ENCODE peak calls at places on chromosomes 12 and 14, in five cellular contexts. One of them, this sample, is unnamed.

GRCh38 chr12:120971299-120972180 is 6.8 kb upstream of the HNF1A start:
- DNase-seq in glutamatergic neuron: no peak
- DNase-seq in kidney: no peak
- DNase-seq in neural progenitor cell: peak
- DNase-seq in heart right ventricle: no peak
- DNase-seq in this sample: peak

GRCh38 chr12:113239288-113239771 is 18.1 kb downstream of the TPCN1 start:
- DNase-seq in glutamatergic neuron: no peak
- DNase-seq in kidney: peak
- DNase-seq in heart right ventricle: no peak
- DNase-seq in neural progenitor cell: no peak
- DNase-seq in this sample: no peak

GRCh38 chr12:128510527-128510926 is 243.6 kb downstream of the TMEM132C start:
- DNase-seq in glutamatergic neuron: no peak
- DNase-seq in neural progenitor cell: no peak
- DNase-seq in heart right ventricle: no peak
- DNase-seq in kidney: no peak
- DNase-seq in this sample: no peak

GRCh38 chr14:62308316-62308715 is 546.1 kb downstream of the SNAPC1 start:
- DNase-seq in glutamatergic neuron: no peak
- DNase-seq in neural progenitor cell: no peak
- DNase-seq in heart right ventricle: no peak
- DNase-seq in kidney: no peak
- DNase-seq in this sample: no peak

GRCh38 chr14:100383727-100384158 is 60.6 kb downstream of the SLC25A47 start:
- DNase-seq in neural progenitor cell: peak
- DNase-seq in kidney: no peak
- DNase-seq in glutamatergic neuron: peak
- DNase-seq in heart right ventricle: peak
- DNase-seq in this sample: no peak

GRCh38 chr14:33972522-33973162 is 21.8 kb upstream of the EGLN3 start:
- DNase-seq in kidney: no peak
- DNase-seq in glutamatergic neuron: no peak
- DNase-seq in neural progenitor cell: peak
- DNase-seq in heart right ventricle: no peak
- DNase-seq in this sample: no peak

GRCh38 chr14:84323963-84324362 is 1206.0 kb upstream of the FLRT2 start:
- DNase-seq in neural progenitor cell: no peak
- DNase-seq in glutamatergic neuron: no peak
- DNase-seq in heart right ventricle: no peak
- DNase-seq in kidney: no peak
- DNase-seq in this sample: no peak

GRCh38 chr14:68814376-68815287 is 21.8 kb upstream of the ZFP36L1 start:
- DNase-seq in neural progenitor cell: peak
- DNase-seq in glutamatergic neuron: no peak
- DNase-seq in heart right ventricle: no peak
- DNase-seq in kidney: peak
- DNase-seq in this sample: no peak

GRCh38 chr12:93441111-93441616 is 583 bp downstream of the UBE2N start:
- DNase-seq in neural progenitor cell: peak
- DNase-seq in glutamatergic neuron: peak
- DNase-seq in kidney: peak
- DNase-seq in heart right ventricle: peak
- DNase-seq in this sample: no peak

GRCh38 chr12:113758165-113758924 is 207.8 kb downstream of the RBM19 start:
- DNase-seq in neural progenitor cell: no peak
- DNase-seq in heart right ventricle: no peak
- DNase-seq in glutamatergic neuron: no peak
- DNase-seq in kidney: no peak
- DNase-seq in this sample: no peak

GRCh38 chr14:91415794-91416743 is 1.6 kb downstream of the CCDC88C start:
- DNase-seq in neural progenitor cell: no peak
- DNase-seq in heart right ventricle: no peak
- DNase-seq in glutamatergic neuron: no peak
- DNase-seq in kidney: no peak
- DNase-seq in this sample: no peak

GRCh38 chr14:70188608-70189540 is at the start of gene SLC8A3:
- DNase-seq in neural progenitor cell: peak
- DNase-seq in kidney: peak
- DNase-seq in glutamatergic neuron: peak
- DNase-seq in heart right ventricle: no peak
- DNase-seq in this sample: no peak

GRCh38 chr12:22250762-22251161 is 83.7 kb downstream of the ST8SIA1 start:
- DNase-seq in kidney: no peak
- DNase-seq in glutamatergic neuron: no peak
- DNase-seq in heart right ventricle: no peak
- DNase-seq in neural progenitor cell: no peak
- DNase-seq in this sample: no peak

GRCh38 chr12:2877959-2878732 is 1.1 kb downstream of the RHNO1 start:
- DNase-seq in glutamatergic neuron: no peak
- DNase-seq in heart right ventricle: no peak
- DNase-seq in kidney: no peak
- DNase-seq in neural progenitor cell: peak
- DNase-seq in this sample: no peak

GRCh38 chr14:68784995-68785816 is 7.7 kb downstream of the ZFP36L1 start:
- DNase-seq in glutamatergic neuron: no peak
- DNase-seq in neural progenitor cell: no peak
- DNase-seq in kidney: no peak
- DNase-seq in heart right ventricle: no peak
- DNase-seq in this sample: no peak

GRCh38 chr12:2323538-2324261 is 270.9 kb downstream of the CACNA1C start:
- DNase-seq in neural progenitor cell: no peak
- DNase-seq in kidney: no peak
- DNase-seq in glutamatergic neuron: no peak
- DNase-seq in heart right ventricle: no peak
- DNase-seq in this sample: no peak

GRCh38 chr14:39768579-39768978 is 336.3 kb upstream of the FBXO33 start:
- DNase-seq in kidney: no peak
- DNase-seq in neural progenitor cell: no peak
- DNase-seq in glutamatergic neuron: no peak
- DNase-seq in heart right ventricle: no peak
- DNase-seq in this sample: no peak

GRCh38 chr14:49189381-49189780 is 396.8 kb downstream of the RPS29 start:
- DNase-seq in neural progenitor cell: no peak
- DNase-seq in kidney: no peak
- DNase-seq in glutamatergic neuron: no peak
- DNase-seq in heart right ventricle: no peak
- DNase-seq in this sample: no peak

GRCh38 chr12:50242751-50243191 is 40.5 kb downstream of the LIMA1 start:
- DNase-seq in kidney: no peak
- DNase-seq in neural progenitor cell: no peak
- DNase-seq in glutamatergic neuron: no peak
- DNase-seq in heart right ventricle: no peak
- DNase-seq in this sample: peak

GRCh38 chr12:67531051-67531450 is 117.5 kb upstream of the DYRK2 start:
- DNase-seq in kidney: no peak
- DNase-seq in glutamatergic neuron: no peak
- DNase-seq in heart right ventricle: no peak
- DNase-seq in neural progenitor cell: no peak
- DNase-seq in this sample: no peak

GRCh38 chr12:104569348-104570173 is 112.8 kb downstream of the CHST11 start:
- DNase-seq in kidney: no peak
- DNase-seq in heart right ventricle: no peak
- DNase-seq in neural progenitor cell: no peak
- DNase-seq in glutamatergic neuron: no peak
- DNase-seq in this sample: no peak

GRCh38 chr12:108306014-108306501 is 33.1 kb downstream of the CMKLR1 start:
- DNase-seq in neural progenitor cell: peak
- DNase-seq in kidney: peak
- DNase-seq in heart right ventricle: no peak
- DNase-seq in glutamatergic neuron: no peak
- DNase-seq in this sample: no peak

GRCh38 chr14:52442602-52443001 is 109.7 kb downstream of the TXNDC16 start:
- DNase-seq in glutamatergic neuron: no peak
- DNase-seq in heart right ventricle: no peak
- DNase-seq in kidney: no peak
- DNase-seq in neural progenitor cell: no peak
- DNase-seq in this sample: no peak

GRCh38 chr12:25859976-25860375 is 98.5 kb upstream of the RASSF8 start:
- DNase-seq in heart right ventricle: no peak
- DNase-seq in glutamatergic neuron: no peak
- DNase-seq in neural progenitor cell: no peak
- DNase-seq in kidney: no peak
- DNase-seq in this sample: no peak

GRCh38 chr14:51092965-51093364 is 1.9 kb downstream of the TRIM9 start:
- DNase-seq in kidney: no peak
- DNase-seq in heart right ventricle: no peak
- DNase-seq in glutamatergic neuron: no peak
- DNase-seq in neural progenitor cell: no peak
- DNase-seq in this sample: no peak

GRCh38 chr14:51094282-51094821 is 553 bp downstream of the TRIM9 start:
- DNase-seq in kidney: peak
- DNase-seq in glutamatergic neuron: peak
- DNase-seq in heart right ventricle: peak
- DNase-seq in neural progenitor cell: peak
- DNase-seq in this sample: no peak

GRCh38 chr14:51095854-51096823 is 1.2 kb upstream of the TRIM9 start:
- DNase-seq in glutamatergic neuron: peak
- DNase-seq in kidney: no peak
- DNase-seq in neural progenitor cell: peak
- DNase-seq in heart right ventricle: peak
- DNase-seq in this sample: no peak

GRCh38 chr14:51094901-51095853 is at the start of gene TRIM9:
- DNase-seq in heart right ventricle: peak
- DNase-seq in kidney: peak
- DNase-seq in neural progenitor cell: peak
- DNase-seq in glutamatergic neuron: peak
- DNase-seq in this sample: peak

GRCh38 chr14:51093371-51094281 is 1.3 kb downstream of the TRIM9 start:
- DNase-seq in kidney: peak
- DNase-seq in neural progenitor cell: peak
- DNase-seq in heart right ventricle: peak
- DNase-seq in glutamatergic neuron: peak
- DNase-seq in this sample: no peak
- TF ChIP-seq CTCF in kidney: peak
- TF ChIP-seq CTCF in neural progenitor cell: peak
- TF ChIP-seq CTCF in heart right ventricle: no peak
- TF ChIP-seq CTCF in glutamatergic neuron: peak
- TF ChIP-seq CTCF in this sample: no peak

DNA sequence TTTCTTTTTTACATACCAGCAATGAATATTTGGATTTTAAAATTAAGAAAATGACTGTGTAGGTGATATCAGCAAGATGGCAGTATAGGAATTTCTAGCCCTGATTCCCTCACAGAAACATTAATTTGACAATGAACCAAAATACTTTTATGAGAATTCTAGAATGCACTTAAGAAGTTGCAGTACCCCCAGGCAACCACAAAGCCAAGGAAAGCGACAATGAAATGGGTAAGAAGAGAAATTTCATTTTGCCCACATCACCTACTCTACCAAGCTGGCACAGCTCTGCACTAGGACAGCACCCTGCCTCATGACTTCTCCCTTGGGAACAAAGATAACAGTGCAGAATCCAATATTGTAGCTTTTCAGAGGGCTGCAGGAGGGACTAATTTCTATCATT is 6.6 kb downstream of the OR9K2 start:
- DNase-seq in kidney: no peak
- DNase-seq in glutamatergic neuron: no peak
- DNase-seq in neural progenitor cell: no peak
- DNase-seq in heart right ventricle: no peak
- DNase-seq in this sample: no peak
- TF ChIP-seq CTCF in kidney: no peak
- TF ChIP-seq CTCF in glutamatergic neuron: peak
- TF ChIP-seq CTCF in neural progenitor cell: peak
- TF ChIP-seq CTCF in heart right ventricle: peak
- TF ChIP-seq CTCF in this sample: no peak

DNA sequence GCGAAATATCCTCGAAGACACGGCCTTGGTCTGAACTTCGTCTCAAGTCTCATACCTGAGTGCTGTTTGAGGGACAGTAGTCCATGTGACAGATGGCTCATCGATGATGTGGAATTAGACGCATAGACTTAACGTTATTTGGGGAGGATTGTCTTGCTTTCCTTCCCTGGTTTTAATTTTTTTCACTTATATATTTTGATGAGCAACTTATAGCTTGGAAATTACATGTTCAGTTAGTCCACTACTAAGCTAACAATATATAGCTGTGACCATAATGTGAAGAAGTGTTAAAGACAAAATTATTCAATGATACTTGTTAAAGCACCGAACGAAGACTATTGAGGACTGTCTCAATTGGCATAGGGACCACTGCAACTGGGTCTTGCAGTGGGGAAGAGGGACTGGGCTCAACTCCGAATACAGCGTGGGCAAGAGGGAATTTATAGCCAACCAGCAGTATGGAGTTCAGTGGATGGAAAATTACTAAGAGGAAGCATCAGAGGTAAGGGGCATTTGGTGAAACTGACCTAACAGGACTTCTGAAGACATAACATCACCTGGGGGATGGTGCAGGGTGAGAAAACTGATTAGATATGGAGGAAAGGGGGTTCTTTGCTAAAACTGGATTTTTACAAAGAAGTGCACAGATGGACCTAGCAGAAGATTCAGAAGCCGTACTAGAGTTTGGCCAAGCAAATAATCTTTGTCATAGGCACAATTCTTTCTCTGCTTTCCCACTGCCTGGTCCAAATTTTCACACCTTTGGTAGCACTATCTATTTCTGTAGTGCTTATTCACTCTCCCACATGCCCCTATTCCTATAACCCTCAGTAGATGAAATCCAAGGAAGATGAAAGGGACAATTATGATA is 910 bp upstream of the TM7SF3 start:
- DNase-seq in neural progenitor cell: no peak
- DNase-seq in kidney: no peak
- DNase-seq in glutamatergic neuron: no peak
- DNase-seq in heart right ventricle: no peak
- DNase-seq in this sample: no peak
- TF ChIP-seq CTCF in neural progenitor cell: no peak
- TF ChIP-seq CTCF in kidney: no peak
- TF ChIP-seq CTCF in glutamatergic neuron: no peak
- TF ChIP-seq CTCF in heart right ventricle: no peak
- TF ChIP-seq CTCF in this sample: no peak

GRCh38 chr12:56129210-56129691 is 1.2 kb downstream of the ESYT1 start:
- DNase-seq in heart right ventricle: peak
- DNase-seq in glutamatergic neuron: peak
- DNase-seq in kidney: peak
- DNase-seq in neural progenitor cell: peak
- DNase-seq in this sample: no peak

GRCh38 chr12:56137853-56138571 is 9.9 kb downstream of the ESYT1 start:
- DNase-seq in kidney: peak
- DNase-seq in heart right ventricle: no peak
- DNase-seq in glutamatergic neuron: no peak
- DNase-seq in neural progenitor cell: no peak
- DNase-seq in this sample: no peak

GRCh38 chr12:56130876-56131275 is 2.8 kb downstream of the ESYT1 start:
- DNase-seq in kidney: no peak
- DNase-seq in glutamatergic neuron: no peak
- DNase-seq in neural progenitor cell: no peak
- DNase-seq in heart right ventricle: no peak
- DNase-seq in this sample: no peak

DNA sequence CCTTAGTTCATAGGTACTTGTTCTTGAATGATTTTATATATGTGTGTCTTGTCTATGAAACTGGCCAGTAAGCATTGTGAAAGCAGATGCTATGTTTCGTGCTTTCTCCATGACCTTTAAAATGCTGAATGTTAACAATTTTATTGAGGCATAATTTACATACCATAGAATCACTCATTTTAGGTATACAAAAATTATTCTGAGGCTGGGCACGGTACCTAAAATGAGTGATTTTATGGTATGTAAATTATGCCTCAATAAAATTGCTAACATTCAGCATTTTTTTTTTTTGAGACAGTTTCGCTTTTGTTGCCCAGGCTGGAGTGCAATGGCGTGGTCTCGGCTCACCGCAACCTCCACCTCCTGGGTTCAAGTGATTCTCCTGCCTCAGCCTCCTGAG is 6.8 kb downstream of the ESYT1 start:
- DNase-seq in glutamatergic neuron: no peak
- DNase-seq in heart right ventricle: no peak
- DNase-seq in neural progenitor cell: no peak
- DNase-seq in kidney: no peak
- DNase-seq in this sample: no peak
- TF ChIP-seq CTCF in glutamatergic neuron: no peak
- TF ChIP-seq CTCF in heart right ventricle: no peak
- TF ChIP-seq CTCF in neural progenitor cell: no peak
- TF ChIP-seq CTCF in kidney: no peak
- TF ChIP-seq CTCF in this sample: no peak